ENCODE peak calls at places on chromosomes 1 and 21, in five cellular contexts. Z is GM23338, L is fibroblast of gingiva, D is NCI-H187 treated with DMSO at 0.1 percent for 48 hours, N is HS-27A. J is an unnamed sample.

GRCh38 chr1:211553549-211553948 is 25.4 kb downstream of the SLC30A1 start:
- DNase-seq in Z (no peak), L (no peak), D (no peak), N (no peak), J (no peak)

GRCh38 chr1:58857673-58858343 is 74.0 kb upstream of the JUN start:
- DNase-seq in Z (no peak), L (no peak), D (no peak), N (no peak), J (no peak)

GRCh38 chr1:25619101-25619890 is 2.7 kb downstream of the MAN1C1 start:
- DNase-seq in Z (peak; percentile 84), L (peak; percentile 26), D (no peak), N (no peak), J (no peak)

GRCh38 chr1:36743286-36744005 is 260.7 kb upstream of the CSF3R start:
- DNase-seq in Z (no peak), L (no peak), D (no peak), N (no peak), J (no peak)

GRCh38 chr1:167555971-167556714 is 2.6 kb upstream of the CREG1 start:
- DNase-seq in Z (peak; percentile 89), L (peak; percentile 60), D (peak; percentile 76), N (peak; percentile 31), J (peak; percentile 66)

GRCh38 chr1:196148367-196148970 is 459.8 kb downstream of the KCNT2 start:
- DNase-seq in Z (peak; percentile 56), L (peak; percentile 36), D (no peak), N (no peak), J (no peak)

GRCh38 chr1:71228236-71228635 is 147.4 kb upstream of the ZRANB2 start:
- DNase-seq in Z (no peak), L (peak; percentile 33), D (no peak), N (no peak), J (no peak)

GRCh38 chr1:53257454-53258081 is 19.2 kb upstream of the MAGOH start:
- DNase-seq in Z (no peak), L (no peak), D (no peak), N (no peak), J (no peak)

GRCh38 chr1:208267896-208268295 is 23.7 kb upstream of the PLXNA2 start:
- DNase-seq in Z (no peak), L (no peak), D (no peak), N (no peak), J (no peak)

GRCh38 chr1:66292944-66293343 is 241.0 kb upstream of the SGIP1 start:
- DNase-seq in Z (no peak), L (peak; percentile 49), D (no peak), N (no peak), J (no peak)

GRCh38 chr1:204400893-204401510 is 10.6 kb downstream of the PPP1R15B start:
- DNase-seq in Z (no peak), L (no peak), D (no peak), N (no peak), J (no peak)

GRCh38 chr1:183277821-183278735 is 92.0 kb downstream of the LAMC2 start:
- DNase-seq in Z (no peak), L (no peak), D (no peak), N (no peak), J (no peak)

GRCh38 chr1:25793585-25794170 is 6.3 kb upstream of the SELENON start:
- DNase-seq in Z (no peak), L (no peak), D (no peak), N (no peak), J (no peak)

GRCh38 chr1:159421821-159422220 is 10.2 kb upstream of the OR10J4 start:
- DNase-seq in Z (peak; percentile 67), L (no peak), D (no peak), N (no peak), J (no peak)

GRCh38 chr1:225973158-225973557 is 26.0 kb downstream of the SDE2 start:
- DNase-seq in Z (no peak), L (no peak), D (peak; percentile 72), N (no peak), J (no peak)

GRCh38 chr1:155379877-155380192 is 59.1 kb downstream of the RUSC1 start:
- DNase-seq in Z (no peak), L (no peak), D (no peak), N (no peak), J (no peak)

GRCh38 chr1:103416681-103417318 is 108.7 kb upstream of the RNPC3 start:
- DNase-seq in Z (peak; percentile 9), L (peak; percentile 36), D (no peak), N (no peak), J (no peak)

GRCh38 chr21:45478115-45478801 is 64.0 kb downstream of the SLC19A1 start:
- DNase-seq in Z (peak; percentile 84), L (peak; percentile 41), D (no peak), N (no peak), J (peak; percentile 83)

GRCh38 chr1:223007250-223007649 is 135.8 kb downstream of the TLR5 start:
- DNase-seq in Z (no peak), L (peak; percentile 28), D (no peak), N (no peak), J (no peak)

GRCh38 chr1:145707183-145707867 is at the start of gene PDZK1:
- DNase-seq in Z (no peak), L (no peak), D (no peak), N (no peak), J (no peak)

GRCh38 chr1:236875975-236876374 is 80.9 kb downstream of the MTR start:
- DNase-seq in Z (no peak), L (no peak), D (no peak), N (no peak), J (no peak)

GRCh38 chr1:205262706-205263105 is 35.0 kb downstream of the TMCC2 start:
- DNase-seq in Z (no peak), L (no peak), D (no peak), N (no peak), J (no peak)

GRCh38 chr1:47948126-47948525 is 49.1 kb downstream of the TRABD2B start:
- DNase-seq in Z (peak; percentile 71), L (no peak), D (no peak), N (no peak), J (no peak)

GRCh38 chr1:77874804-77875445 is 13.5 kb upstream of the NEXN start:
- DNase-seq in Z (no peak), L (peak; percentile 15), D (no peak), N (no peak), J (no peak)

GRCh38 chr1:119371800-119372199 is 3.2 kb downstream of the HAO2 start:
- DNase-seq in Z (no peak), L (no peak), D (no peak), N (no peak), J (no peak)

GRCh38 chr1:99554727-99555126 is 91.2 kb upstream of the PALMD start:
- DNase-seq in Z (no peak), L (no peak), D (no peak), N (no peak), J (no peak)

GRCh38 chr1:77412794-77413530 is 131.1 kb downstream of the AK5 start:
- DNase-seq in Z (peak; percentile 63), L (no peak), D (no peak), N (no peak), J (no peak)

GRCh38 chr1:109151146-109151545 is 37.2 kb downstream of the ELAPOR1 start:
- DNase-seq in Z (peak; percentile 46), L (peak; percentile 34), D (no peak), N (no peak), J (no peak)

J was measured in CD14-positive monocyte.